ENCODE peak calls at places on chromosome 10, in six cellular contexts. One of them, this sample, is unnamed.

GRCh38 chr10:72336259-72337038 is 18.3 kb downstream of the DNAJB12 start:
- DNase-seq in GM12892: no peak
- DNase-seq in NCI-H2081: no peak
- DNase-seq in NCI-H2029 treated with DMSO at 0.1 percent for 48 hours: no peak
- DNase-seq in iris pigment epithelial cell: peak
- DNase-seq in kidney glomerular epithelial cell: no peak
- DNase-seq in this sample: peak

GRCh38 chr10:66746711-66747110 is 179.1 kb upstream of the LRRTM3 start:
- DNase-seq in GM12892: no peak
- DNase-seq in NCI-H2081: no peak
- DNase-seq in NCI-H2029 treated with DMSO at 0.1 percent for 48 hours: no peak
- DNase-seq in iris pigment epithelial cell: no peak
- DNase-seq in kidney glomerular epithelial cell: no peak
- DNase-seq in this sample: no peak

GRCh38 chr10:14926722-14927416 is 27.0 kb downstream of the DCLRE1C start:
- DNase-seq in GM12892: peak
- DNase-seq in NCI-H2081: no peak
- DNase-seq in NCI-H2029 treated with DMSO at 0.1 percent for 48 hours: no peak
- DNase-seq in iris pigment epithelial cell: no peak
- DNase-seq in kidney glomerular epithelial cell: no peak
- DNase-seq in this sample: no peak

GRCh38 chr10:132175907-132176581 is 10.7 kb upstream of the DPYSL4 start:
- DNase-seq in GM12892: no peak
- DNase-seq in NCI-H2081: no peak
- DNase-seq in NCI-H2029 treated with DMSO at 0.1 percent for 48 hours: no peak
- DNase-seq in iris pigment epithelial cell: no peak
- DNase-seq in kidney glomerular epithelial cell: no peak
- DNase-seq in this sample: no peak

GRCh38 chr10:23449677-23450220 is 10.9 kb downstream of the OTUD1 start:
- DNase-seq in GM12892: no peak
- DNase-seq in NCI-H2081: no peak
- DNase-seq in NCI-H2029 treated with DMSO at 0.1 percent for 48 hours: no peak
- DNase-seq in iris pigment epithelial cell: no peak
- DNase-seq in kidney glomerular epithelial cell: no peak
- DNase-seq in this sample: no peak

GRCh38 chr10:9681655-9682054 is 1336.0 kb upstream of the CELF2 start:
- DNase-seq in GM12892: no peak
- DNase-seq in NCI-H2081: no peak
- DNase-seq in NCI-H2029 treated with DMSO at 0.1 percent for 48 hours: no peak
- DNase-seq in iris pigment epithelial cell: peak
- DNase-seq in kidney glomerular epithelial cell: no peak
- DNase-seq in this sample: no peak

GRCh38 chr10:77872151-77872946 is 54.2 kb downstream of the DLG5 start:
- DNase-seq in GM12892: no peak
- DNase-seq in NCI-H2081: no peak
- DNase-seq in NCI-H2029 treated with DMSO at 0.1 percent for 48 hours: no peak
- DNase-seq in iris pigment epithelial cell: no peak
- DNase-seq in kidney glomerular epithelial cell: no peak
- DNase-seq in this sample: peak

GRCh38 chr10:4684434-4684833 is 141.6 kb upstream of the AKR1E2 start:
- DNase-seq in GM12892: no peak
- DNase-seq in NCI-H2081: no peak
- DNase-seq in NCI-H2029 treated with DMSO at 0.1 percent for 48 hours: no peak
- DNase-seq in iris pigment epithelial cell: peak
- DNase-seq in kidney glomerular epithelial cell: no peak
- DNase-seq in this sample: no peak

GRCh38 chr10:52314007-52314821 is at the start of gene DKK1:
- DNase-seq in GM12892: no peak
- DNase-seq in NCI-H2081: no peak
- DNase-seq in NCI-H2029 treated with DMSO at 0.1 percent for 48 hours: no peak
- DNase-seq in iris pigment epithelial cell: peak
- DNase-seq in kidney glomerular epithelial cell: peak
- DNase-seq in this sample: peak

GRCh38 chr10:91289295-91289694 is 68.8 kb downstream of the PCGF5 start:
- DNase-seq in GM12892: no peak
- DNase-seq in NCI-H2081: no peak
- DNase-seq in NCI-H2029 treated with DMSO at 0.1 percent for 48 hours: no peak
- DNase-seq in iris pigment epithelial cell: no peak
- DNase-seq in kidney glomerular epithelial cell: no peak
- DNase-seq in this sample: no peak

GRCh38 chr10:119701861-119702260 is 24.0 kb upstream of the INPP5F start:
- DNase-seq in GM12892: no peak
- DNase-seq in NCI-H2081: no peak
- DNase-seq in NCI-H2029 treated with DMSO at 0.1 percent for 48 hours: no peak
- DNase-seq in iris pigment epithelial cell: peak
- DNase-seq in kidney glomerular epithelial cell: no peak
- DNase-seq in this sample: peak

GRCh38 chr10:100896876-100897461 is 15.8 kb upstream of the SLF2 start:
- DNase-seq in GM12892: no peak
- DNase-seq in NCI-H2081: no peak
- DNase-seq in NCI-H2029 treated with DMSO at 0.1 percent for 48 hours: no peak
- DNase-seq in iris pigment epithelial cell: no peak
- DNase-seq in kidney glomerular epithelial cell: no peak
- DNase-seq in this sample: no peak

GRCh38 chr10:71486465-71487114 is 89.9 kb downstream of the CDH23 start:
- DNase-seq in GM12892: peak
- DNase-seq in NCI-H2081: no peak
- DNase-seq in NCI-H2029 treated with DMSO at 0.1 percent for 48 hours: no peak
- DNase-seq in iris pigment epithelial cell: peak
- DNase-seq in kidney glomerular epithelial cell: peak
- DNase-seq in this sample: peak

GRCh38 chr10:30986027-30986672 is 45.5 kb downstream of the ZNF438 start:
- DNase-seq in GM12892: no peak
- DNase-seq in NCI-H2081: no peak
- DNase-seq in NCI-H2029 treated with DMSO at 0.1 percent for 48 hours: no peak
- DNase-seq in iris pigment epithelial cell: peak
- DNase-seq in kidney glomerular epithelial cell: no peak
- DNase-seq in this sample: no peak

GRCh38 chr10:18689498-18689897 is 30.3 kb downstream of the ARL5B start:
- DNase-seq in GM12892: no peak
- DNase-seq in NCI-H2081: no peak
- DNase-seq in NCI-H2029 treated with DMSO at 0.1 percent for 48 hours: no peak
- DNase-seq in iris pigment epithelial cell: peak
- DNase-seq in kidney glomerular epithelial cell: peak
- DNase-seq in this sample: peak

GRCh38 chr10:98337484-98337883 is 69.5 kb upstream of the LOXL4 start:
- DNase-seq in GM12892: no peak
- DNase-seq in NCI-H2081: no peak
- DNase-seq in NCI-H2029 treated with DMSO at 0.1 percent for 48 hours: no peak
- DNase-seq in iris pigment epithelial cell: no peak
- DNase-seq in kidney glomerular epithelial cell: no peak
- DNase-seq in this sample: no peak

GRCh38 chr10:23556727-23557440 is 118.0 kb downstream of the OTUD1 start:
- DNase-seq in GM12892: no peak
- DNase-seq in NCI-H2081: no peak
- DNase-seq in NCI-H2029 treated with DMSO at 0.1 percent for 48 hours: no peak
- DNase-seq in iris pigment epithelial cell: peak
- DNase-seq in kidney glomerular epithelial cell: peak
- DNase-seq in this sample: peak

GRCh38 chr10:27513451-27514191 is 9.5 kb downstream of the RAB18 start:
- DNase-seq in GM12892: no peak
- DNase-seq in NCI-H2081: no peak
- DNase-seq in NCI-H2029 treated with DMSO at 0.1 percent for 48 hours: no peak
- DNase-seq in iris pigment epithelial cell: peak
- DNase-seq in kidney glomerular epithelial cell: peak
- DNase-seq in this sample: peak

This sample was measured in astrocyte of the spinal cord.